ENCODE peak calls at places on chromosomes 13 and 19, in four cellular contexts. J, M, G and U are unnamed samples.

GRCh38 chr13:113616281-113616906 is 31.8 kb downstream of the TFDP1 start:
- DNase-seq in G (no peak), M (no peak), J (no peak), U (no peak)

GRCh38 chr13:42574011-42574410 is at the start of gene TNFSF11:
- DNase-seq in J (no peak), M (peak), G (no peak), U (peak)

GRCh38 chr13:95505976-95506375 is 46.5 kb upstream of the CLDN10 start:
- DNase-seq in M (no peak), J (no peak), G (no peak), U (no peak)

GRCh38 chr13:101211261-101211660 is 205.0 kb downstream of the NALCN start:
- DNase-seq in J (no peak), G (no peak), M (no peak), U (no peak)

GRCh38 chr13:67223024-67223423 is 7.1 kb downstream of the PCDH9 start:
- DNase-seq in J (no peak), M (no peak), G (no peak), U (no peak)

GRCh38 chr13:49495783-49496762 is at the start of gene PHF11:
- DNase-seq in M (peak), J (peak), G (peak), U (peak)

GRCh38 chr19:50190439-50190891 is 13.0 kb upstream of the MYH14 start:
- DNase-seq in M (no peak), G (no peak), J (no peak), U (no peak)

GRCh38 chr13:85148009-85148408 is 651.2 kb downstream of the SLITRK6 start:
- DNase-seq in M (peak), J (no peak), G (no peak), U (no peak)

GRCh38 chr13:39538826-39539555 is 64.0 kb downstream of the LHFPL6 start:
- DNase-seq in J (no peak), M (no peak), G (no peak), U (no peak)

GRCh38 chr13:64855506-64855905 is 2374.6 kb downstream of the PCDH9 start:
- DNase-seq in G (no peak), J (no peak), M (no peak), U (no peak)

GRCh38 chr13:75788494-75788991 is 152.4 kb downstream of the LMO7 start:
- DNase-seq in G (no peak), J (no peak), M (no peak), U (no peak)

GRCh38 chr19:342801-343421 is 1.7 kb downstream of the MIER2 start:
- DNase-seq in J (no peak), M (no peak), G (no peak), U (no peak)

GRCh38 chr13:33624740-33625139 is 193.2 kb upstream of the RFC3 start:
- DNase-seq in M (no peak), G (no peak), J (no peak), U (no peak)

GRCh38 chr13:21517576-21517975 is 58.5 kb upstream of the ZDHHC20 start:
- DNase-seq in M (no peak), G (no peak), J (no peak), U (no peak)

GRCh38 chr13:31476753-31477152 is 262.6 kb upstream of the RXFP2 start:
- DNase-seq in G (no peak), J (no peak), M (no peak), U (no peak)

GRCh38 chr13:43763143-43763759 is 23.5 kb downstream of the ENOX1 start:
- DNase-seq in M (no peak), J (no peak), G (no peak), U (no peak)